ENCODE peak calls at places on chromosomes 12 and 14, in four cellular contexts. I is colonic mucosa, S is ascending aorta, V is fibroblast of lung. H is an unnamed sample.

GRCh38 chr12:121917950-121918678 is at the start of gene CFAP251:
- DNase-seq in I (peak; percentile 98), S (peak; percentile 99), V (peak; percentile 63), H (no peak)

GRCh38 chr14:103259801-103260628 is 74.0 kb upstream of the EIF5 start:
- DNase-seq in I (no peak), S (no peak), V (no peak), H (no peak)

GRCh38 chr12:121005346-121005815 is 10.9 kb downstream of the C12orf43 start:
- DNase-seq in I (peak; percentile 67), S (no peak), V (peak; percentile 40), H (peak; percentile 32)

GRCh38 chr12:79658221-79658620 is 32.5 kb downstream of the PAWR start:
- DNase-seq in I (no peak), S (no peak), V (no peak), H (no peak)

GRCh38 chr12:129276408-129277042 is 423.2 kb downstream of the GLT1D1 start:
- DNase-seq in I (no peak), S (no peak), V (no peak), H (no peak)

GRCh38 chr12:88866881-88867280 is 286.6 kb upstream of the KITLG start:
- DNase-seq in I (no peak), S (no peak), V (no peak), H (no peak)

GRCh38 chr12:31106101-31106803 is 32.6 kb downstream of the DDX11 start:
- DNase-seq in I (no peak), S (no peak), V (no peak), H (no peak)

GRCh38 chr14:52840916-52841315 is 49.5 kb upstream of the GNPNAT1 start:
- DNase-seq in I (no peak), S (no peak), V (peak; percentile 78), H (peak; percentile 48)

GRCh38 chr12:75812341-75813018 is 219.1 kb downstream of the PHLDA1 start:
- DNase-seq in I (no peak), S (no peak), V (peak; percentile 80), H (no peak)

GRCh38 chr14:72790887-72791566 is 102.9 kb downstream of the DPF3 start:
- DNase-seq in I (no peak), S (no peak), V (no peak), H (no peak)

GRCh38 chr12:120421701-120422100 is 16.2 kb upstream of the COX6A1 start:
- DNase-seq in I (no peak), S (no peak), V (no peak), H (no peak)

GRCh38 chr14:61258985-61259384 is 22.2 kb downstream of the TMEM30B start:
- DNase-seq in I (no peak), S (no peak), V (peak; percentile 21), H (no peak)

GRCh38 chr14:105255021-105255507 is 6.7 kb downstream of the BTBD6 start:
- DNase-seq in I (no peak), S (no peak), V (peak; percentile 9), H (no peak)

GRCh38 chr14:56579345-56580316 is at the start of gene TMEM260:
- DNase-seq in I (peak; percentile 92), S (peak; percentile 89), V (peak; percentile 90), H (peak; percentile 81)

GRCh38 chr12:110042260-110042659 is 6.1 kb downstream of the C12orf76 start:
- DNase-seq in I (no peak), S (no peak), V (no peak), H (no peak)

GRCh38 chr12:2351129-2351528 is 298.3 kb downstream of the CACNA1C start:
- DNase-seq in I (no peak), S (peak; percentile 57), V (no peak), H (no peak)

GRCh38 chr14:96072076-96072475 is 32.9 kb downstream of the C14orf132 start:
- DNase-seq in I (no peak), S (peak; percentile 46), V (no peak), H (no peak)

GRCh38 chr14:80930836-80931389 is 10.6 kb downstream of the CEP128 start:
- DNase-seq in I (no peak), S (no peak), V (peak; percentile 69), H (peak; percentile 96)

GRCh38 chr14:56219666-56220413 is 101.6 kb downstream of the PELI2 start:
- DNase-seq in I (no peak), S (no peak), V (no peak), H (no peak)

GRCh38 chr14:64510825-64511679 is 6.5 kb downstream of the ZBTB1 start:
- DNase-seq in I (peak; percentile 83), S (peak; percentile 84), V (peak; percentile 79), H (peak; percentile 56)

GRCh38 chr12:111766608-111767361 is at the start of gene ALDH2:
- DNase-seq in I (peak; percentile 86), S (peak; percentile 84), V (peak; percentile 61), H (no peak)

DNA sequence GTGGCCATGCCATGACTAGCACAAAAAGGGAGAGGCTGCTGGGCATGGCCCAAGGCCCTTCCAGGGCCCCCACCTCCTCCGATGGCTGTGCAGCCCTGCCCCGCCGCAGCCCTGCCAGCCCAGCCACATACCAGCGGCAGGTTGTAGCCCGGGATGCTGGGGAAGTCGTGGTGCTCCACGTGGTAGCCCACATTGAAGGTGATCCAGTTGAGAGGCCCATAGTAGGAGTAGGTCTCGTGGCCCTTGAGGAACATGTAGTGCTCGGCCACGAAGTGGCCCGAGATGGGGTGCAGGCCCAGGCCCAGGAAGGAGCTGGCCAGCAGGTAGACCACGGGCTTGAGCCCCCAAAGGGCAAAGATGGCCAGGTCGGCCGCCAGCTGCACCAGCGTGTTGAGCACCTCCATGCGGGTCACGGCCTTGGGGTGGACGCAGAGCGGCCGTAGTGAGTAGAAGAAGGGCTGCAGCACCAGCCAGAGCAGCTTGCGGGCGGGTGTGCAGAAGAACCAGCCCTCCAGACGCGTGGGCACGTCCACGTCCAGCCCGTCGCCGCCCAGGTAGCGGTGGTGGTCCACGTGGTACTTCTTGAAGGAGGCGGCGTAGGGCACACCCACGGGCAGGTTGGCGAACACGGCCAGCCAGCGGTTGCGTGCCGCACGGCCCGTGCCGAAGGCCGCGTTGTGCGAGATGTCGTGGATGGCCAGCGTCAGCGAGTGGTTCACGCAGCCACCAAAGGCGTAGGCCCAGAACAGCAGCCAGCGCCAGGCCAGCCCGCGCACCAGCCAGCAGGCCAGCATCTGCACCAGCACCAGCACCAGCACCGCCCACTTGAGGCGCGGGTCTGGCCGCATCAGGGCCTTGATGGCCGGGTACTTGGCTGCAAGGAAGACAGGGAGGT is 10.4 kb downstream of the DEGS2 start:
- DNase-seq in I (no peak), S (no peak), V (no peak), H (no peak)
- H3K4me1 ChIP-seq in I (peaks cover 38% of the 10 kb centered on the region), S (no peaks in the 10 kb centered on the region), V (no peaks in the 10 kb centered on the region), H (peaks cover 21% of the 10 kb centered on the region)

DNA sequence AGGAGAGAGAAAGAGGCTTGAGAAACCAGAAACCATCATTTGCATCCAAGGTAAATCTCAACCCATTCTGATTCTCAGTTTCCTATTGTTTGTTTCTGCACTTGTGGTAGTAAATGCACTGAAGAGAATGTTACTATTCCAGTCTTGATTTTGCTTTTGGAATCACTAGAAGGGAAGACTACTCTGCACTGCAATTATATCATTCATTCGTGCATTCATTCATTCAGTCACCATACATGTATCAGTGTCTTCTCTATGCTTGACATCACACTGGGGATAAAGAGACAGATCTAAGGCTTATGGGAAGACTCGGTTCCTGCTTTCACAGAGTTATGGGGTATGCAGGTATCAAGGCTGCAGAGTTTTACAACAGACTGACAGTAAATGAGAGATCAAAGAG is 90.3 kb upstream of the EGLN3 start:
- DNase-seq in I (no peak), S (no peak), V (no peak), H (no peak)
- H3K4me1 ChIP-seq in I (no peaks in the 10 kb centered on the region), S (no peaks in the 10 kb centered on the region), V (no peaks in the 10 kb centered on the region), H (peaks cover 42% of the 10 kb centered on the region)

GRCh38 chr14:55120466-55121144 is 8.4 kb upstream of the LGALS3 start:
- DNase-seq in I (no peak), S (no peak), V (no peak), H (no peak)
- H3K4me1 ChIP-seq in I (peaks cover 22% of the 10 kb centered on the region), S (peaks cover 6% of the 10 kb centered on the region), V (peaks cover 12% of the 10 kb centered on the region), H (peaks cover 20% of the 10 kb centered on the region)

GRCh38 chr12:104585448-104586055 is 128.8 kb downstream of the CHST11 start:
- DNase-seq in I (no peak), S (no peak), V (no peak), H (peak; percentile 31)
- H3K4me1 ChIP-seq in I (no peaks in the 10 kb centered on the region), S (no peaks in the 10 kb centered on the region), V (peaks cover 12% of the 10 kb centered on the region), H (peaks cover 41% of the 10 kb centered on the region)

GRCh38 chr12:27575780-27576154 is 51.8 kb downstream of the PPFIBP1 start:
- DNase-seq in I (no peak), S (no peak), V (no peak), H (no peak)

GRCh38 chr12:27571463-27571862 is 47.5 kb downstream of the PPFIBP1 start:
- DNase-seq in I (no peak), S (no peak), V (peak; percentile 91), H (peak; percentile 89)

GRCh38 chr12:27575099-27575779 is 51.2 kb downstream of the PPFIBP1 start:
- DNase-seq in I (no peak), S (no peak), V (peak; percentile 31), H (no peak)

GRCh38 chr12:27572486-27573255 is 48.7 kb downstream of the PPFIBP1 start:
- DNase-seq in I (no peak), S (no peak), V (peak; percentile 77), H (no peak)

GRCh38 chr12:27573972-27574371 is 50.0 kb downstream of the PPFIBP1 start:
- DNase-seq in I (no peak), S (no peak), V (peak; percentile 88), H (peak; percentile 83)
- H3K4me1 ChIP-seq in I (no peaks in the 10 kb centered on the region), S (no peaks in the 10 kb centered on the region), V (peaks cover 18% of the 10 kb centered on the region), H (peaks cover 71% of the 10 kb centered on the region)

GRCh38 chr12:52813203-52813819 is 605 bp downstream of the KRT4 start:
- DNase-seq in I (no peak), S (no peak), V (no peak), H (no peak)
- H3K4me1 ChIP-seq in I (no peaks in the 10 kb centered on the region), S (no peaks in the 10 kb centered on the region), V (no peaks in the 10 kb centered on the region), H (no peaks in the 10 kb centered on the region)

GRCh38 chr12:64633186-64633939 is 23.1 kb downstream of the RASSF3 start:
- DNase-seq in I (no peak), S (no peak), V (no peak), H (no peak)
- H3K4me1 ChIP-seq in I (peaks cover 26% of the 10 kb centered on the region), S (peaks cover 13% of the 10 kb centered on the region), V (no peaks in the 10 kb centered on the region), H (peaks cover 15% of the 10 kb centered on the region)

GRCh38 chr14:75459099-75459741 is 31.4 kb downstream of the JDP2 start:
- DNase-seq in I (peak; percentile 78), S (no peak), V (no peak), H (no peak)

GRCh38 chr14:75460402-75460801 is 32.6 kb downstream of the JDP2 start:
- DNase-seq in I (no peak), S (no peak), V (no peak), H (no peak)

GRCh38 chr14:75459791-75460190 is 32.0 kb downstream of the JDP2 start:
- DNase-seq in I (no peak), S (no peak), V (no peak), H (no peak)

GRCh38 chr14:75461303-75461702 is 33.5 kb downstream of the JDP2 start:
- DNase-seq in I (no peak), S (no peak), V (no peak), H (no peak)

GRCh38 chr14:75461755-75462349 is 34.0 kb downstream of the JDP2 start:
- DNase-seq in I (no peak), S (no peak), V (no peak), H (no peak)
- H3K4me1 ChIP-seq in I (peaks cover 5% of the 10 kb centered on the region), S (no peaks in the 10 kb centered on the region), V (no peaks in the 10 kb centered on the region), H (no peaks in the 10 kb centered on the region)

GRCh38 chr12:52495385-52495784 is 2.3 kb upstream of the KRT6A start:
- DNase-seq in I (no peak), S (no peak), V (no peak), H (peak; percentile 72)
- H3K4me1 ChIP-seq in I (no peaks in the 10 kb centered on the region), S (no peaks in the 10 kb centered on the region), V (no peaks in the 10 kb centered on the region), H (peaks cover 69% of the 10 kb centered on the region)